ENCODE peak calls at places on chromosomes 4 and X, in eight cellular contexts. X, Y, E, K, O, D, F and Z are unnamed samples. For H3K4me1, the result is how much of the 10 kb centered on the place peaks cover.

GRCh38 chr4:139227729-139228404 is 50.8 kb upstream of the ELF2 start:
- DNase-seq in X (no peak), Y (no peak), E (no peak), K (no peak), O (no peak), D (no peak), F (no peak), Z (no peak)

GRCh38 chr4:90198086-90198847 is 71.1 kb downstream of the CCSER1 start:
- DNase-seq in X (no peak), Y (no peak), E (no peak), K (no peak), O (no peak), D (no peak), F (no peak), Z (no peak)

GRCh38 chr4:163111588-163111987 is 55.1 kb downstream of the NAF1 start:
- DNase-seq in X (no peak), Y (peak), E (no peak), K (no peak), O (no peak), D (no peak), F (no peak), Z (no peak)

GRCh38 chr4:7901274-7901845 is 38.3 kb downstream of the AFAP1 start:
- DNase-seq in X (no peak), Y (no peak), E (no peak), K (no peak), O (no peak), D (no peak), F (no peak), Z (no peak)

GRCh38 chrX:93538575-93538974 is 134.8 kb downstream of the NAP1L3 start:
- DNase-seq in X (no peak), Y (no peak), E (peak), K (no peak), O (no peak), D (no peak), F (no peak), Z (no peak)

GRCh38 chr4:10108818-10109783 is 7.5 kb downstream of the WDR1 start:
- DNase-seq in X (no peak), Y (no peak), E (no peak), K (no peak), O (no peak), D (no peak), F (no peak), Z (no peak)

GRCh38 chr4:37682701-37683401 is 3.3 kb downstream of the RELL1 start:
- DNase-seq in X (no peak), Y (no peak), E (peak), K (no peak), O (no peak), D (no peak), F (no peak), Z (no peak)

GRCh38 chr4:2598661-2599654 is 62.5 kb downstream of the FAM193A start:
- DNase-seq in X (no peak), Y (peak), E (no peak), K (no peak), O (no peak), D (no peak), F (peak), Z (peak)

GRCh38 chr4:135508006-135508714 is 1306.6 kb upstream of the PABPC4L start:
- DNase-seq in X (peak), Y (peak), E (peak), K (no peak), O (no peak), D (no peak), F (no peak), Z (no peak)

GRCh38 chr4:47486306-47486705 is 1.2 kb downstream of the ATP10D start:
- DNase-seq in X (no peak), Y (peak), E (no peak), K (no peak), O (no peak), D (no peak), F (no peak), Z (no peak)

GRCh38 chr4:148850257-148850995 is 408.2 kb upstream of the NR3C2 start:
- DNase-seq in X (no peak), Y (no peak), E (no peak), K (no peak), O (no peak), D (no peak), F (no peak), Z (no peak)

GRCh38 chr4:148843625-148844024 is 401.4 kb upstream of the NR3C2 start:
- DNase-seq in X (no peak), Y (no peak), E (no peak), K (no peak), O (no peak), D (no peak), F (no peak), Z (no peak)

GRCh38 chr4:148845609-148846008 is 403.4 kb upstream of the NR3C2 start:
- DNase-seq in X (no peak), Y (no peak), E (no peak), K (no peak), O (no peak), D (no peak), F (no peak), Z (no peak)

GRCh38 chr4:148849581-148849980 is 407.4 kb upstream of the NR3C2 start:
- DNase-seq in X (no peak), Y (no peak), E (no peak), K (no peak), O (no peak), D (no peak), F (no peak), Z (no peak)

DNA sequence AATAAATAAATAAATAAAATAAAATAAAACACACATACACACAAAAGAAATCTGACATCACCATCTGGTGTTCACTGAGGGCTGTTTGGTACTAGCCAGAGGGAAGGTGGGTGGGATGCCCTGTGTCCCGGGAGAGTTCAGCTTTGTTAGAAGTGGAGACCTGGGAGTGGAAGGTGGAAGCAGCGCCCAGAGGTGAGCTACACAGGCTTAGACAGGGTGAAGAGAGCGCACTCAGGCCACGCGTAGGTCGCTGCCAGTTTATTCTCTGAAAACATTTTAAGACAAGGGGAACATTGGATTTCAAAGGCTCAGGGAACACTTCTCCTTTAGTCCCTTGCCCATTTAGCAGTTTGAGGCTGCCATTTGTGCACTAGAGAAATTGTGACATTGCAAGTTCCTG is 405.3 kb upstream of the NR3C2 start:
- DNase-seq in X (no peak), Y (no peak), E (no peak), K (no peak), O (no peak), D (no peak), F (no peak), Z (no peak)
- H3K4me1 ChIP-seq in X (under half), Y (under half), E (under half), K (under half), O (under half), D (under half), F (under half), Z (under half)

GRCh38 chrX:154040307-154040756 is 20.6 kb upstream of the IRAK1 start:
- DNase-seq in X (peak), Y (peak), E (no peak), K (no peak), O (no peak), D (no peak), F (no peak), Z (no peak)
- H3K4me1 ChIP-seq in X (under half), Y (under half), E (under half), K (under half), O (under half), D (under half), F (under half), Z (half or more)

DNA sequence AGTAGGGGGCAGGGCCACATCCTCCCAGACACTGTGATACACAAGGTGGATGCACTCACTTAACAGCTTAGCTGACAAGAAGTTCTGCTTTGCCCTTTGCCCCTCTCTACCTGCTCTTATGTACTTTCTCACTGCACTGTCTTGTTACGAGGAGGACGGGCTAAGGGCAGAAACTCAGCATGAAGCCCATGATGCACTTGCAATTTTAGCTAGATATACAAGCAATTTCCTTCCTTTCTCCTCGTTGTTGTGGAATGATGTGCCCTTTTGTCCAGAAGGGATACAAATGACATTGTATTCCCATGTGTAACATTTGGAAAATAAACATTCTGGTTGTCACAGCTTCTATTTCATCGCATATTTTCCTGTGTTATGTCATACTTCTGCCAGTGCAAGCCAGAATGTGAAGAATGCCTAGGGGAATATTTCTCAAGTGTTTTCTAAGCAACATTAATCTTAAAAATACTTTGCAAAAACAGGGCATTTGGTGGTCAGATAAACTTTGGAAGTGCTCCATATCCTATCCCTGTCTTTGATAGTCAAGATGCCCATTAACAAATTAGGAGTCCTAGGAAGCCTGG is 47.2 kb downstream of the MAOA start:
- DNase-seq in X (peak), Y (peak), E (no peak), K (peak), O (no peak), D (no peak), F (peak), Z (no peak)
- H3K4me1 ChIP-seq in X (under half), Y (under half), E (under half), K (under half), O (under half), D (half or more), F (under half), Z (under half)

GRCh38 chr4:73376251-73376650 is 27.8 kb upstream of the ALB start:
- DNase-seq in X (no peak), Y (no peak), E (no peak), K (no peak), O (no peak), D (no peak), F (no peak), Z (no peak)

GRCh38 chr4:73378887-73379286 is 25.2 kb upstream of the ALB start:
- DNase-seq in X (no peak), Y (no peak), E (no peak), K (no peak), O (no peak), D (no peak), F (no peak), Z (no peak)

GRCh38 chr4:73375328-73375741 is 28.8 kb upstream of the ALB start:
- DNase-seq in X (no peak), Y (no peak), E (no peak), K (no peak), O (no peak), D (no peak), F (no peak), Z (no peak)

GRCh38 chr4:73379946-73380345 is 24.1 kb upstream of the ALB start:
- DNase-seq in X (no peak), Y (no peak), E (no peak), K (no peak), O (no peak), D (no peak), F (no peak), Z (no peak)

GRCh38 chr4:73376962-73377361 is 27.1 kb upstream of the ALB start:
- DNase-seq in X (no peak), Y (no peak), E (no peak), K (no peak), O (no peak), D (no peak), F (no peak), Z (no peak)
- H3K4me1 ChIP-seq in X (under half), Y (under half), E (under half), K (under half), O (under half), D (under half), F (under half), Z (under half)